ENCODE peak calls at places on chromosomes 5 and 9, in eight cellular contexts. O is foreskin fibroblast, I is sigmoid colon, D is body of pancreas, M is neural progenitor cell, H is H9, L is heart right ventricle, W is A549. F is an unnamed sample.

GRCh38 chr5:56833325-56833724 is 18.0 kb downstream of the MAP3K1 start:
- DNase-seq in M (no peak), H (no peak), I (no peak), W (no peak), D (no peak), L (no peak), O (no peak), F (no peak)

GRCh38 chr9:94490465-94490864 is 64.4 kb upstream of the PCAT7 start:
- DNase-seq in M (peak; percentile 41), W (no peak), I (no peak), L (no peak), D (no peak), H (no peak), O (peak; percentile 3), F (no peak)

GRCh38 chr5:4571248-4571950 is 568.7 kb upstream of the ADAMTS16 start:
- DNase-seq in L (no peak), W (no peak), D (no peak), M (no peak), I (no peak), H (peak; percentile 52), O (no peak), F (no peak)

GRCh38 chr9:129094387-129095169 is 13.7 kb downstream of the DOLPP1 start:
- DNase-seq in W (no peak), D (peak; percentile 83), M (no peak), L (no peak), H (no peak), O (no peak), I (no peak), F (no peak)

GRCh38 chr9:21381752-21382339 is 3.4 kb downstream of the IFNA2 start:
- DNase-seq in H (no peak), O (no peak), M (no peak), W (peak; percentile 46), L (no peak), I (no peak), D (no peak), F (no peak)

GRCh38 chr5:172569862-172570558 is 71.1 kb upstream of the NEURL1B start:
- DNase-seq in D (no peak), O (no peak), H (peak; percentile 53), W (no peak), I (no peak), L (no peak), M (peak; percentile 49), F (no peak)

GRCh38 chr9:27368317-27368985 is 71.5 kb upstream of the EQTN start:
- DNase-seq in M (peak; percentile 52), D (no peak), L (no peak), H (no peak), W (no peak), O (peak; percentile 42), I (no peak), F (peak; percentile 55)

GRCh38 chr5:116964438-116964837 is 389.8 kb upstream of the SEMA6A start:
- DNase-seq in D (no peak), L (no peak), O (no peak), H (no peak), W (no peak), I (no peak), M (no peak), F (no peak)

GRCh38 chr5:83518676-83519075 is 47.1 kb downstream of the VCAN start:
- DNase-seq in M (no peak), I (no peak), O (peak; percentile 25), W (no peak), L (no peak), H (no peak), D (no peak), F (no peak)

GRCh38 chr5:73136277-73136606 is 15.9 kb downstream of the TMEM171 start:
- DNase-seq in W (no peak), H (peak; percentile 65), D (no peak), O (no peak), I (no peak), M (no peak), L (no peak), F (no peak)

GRCh38 chr9:21677834-21678233 is 124.6 kb upstream of the MTAP start:
- DNase-seq in D (no peak), H (no peak), O (peak; percentile 88), L (no peak), M (no peak), W (peak; percentile 95), I (no peak), F (no peak)

GRCh38 chr5:77128411-77129061 is 41.5 kb upstream of the ZBED3 start:
- DNase-seq in D (no peak), H (no peak), M (no peak), W (no peak), I (no peak), L (no peak), O (no peak), F (no peak)

GRCh38 chr9:121750715-121751623 is 99.5 kb downstream of the DAB2IP start:
- DNase-seq in O (no peak), I (no peak), D (peak; percentile 64), H (no peak), M (peak; percentile 57), W (no peak), L (no peak), F (no peak)

GRCh38 chr9:120715331-120715924 is 1.2 kb upstream of the MEGF9 start:
- DNase-seq in O (peak; percentile 94), H (peak; percentile 74), D (no peak), M (peak; percentile 79), I (peak; percentile 83), L (peak; percentile 41), W (peak; percentile 56), F (peak; percentile 73)

GRCh38 chr9:111752455-111752854 is 42.3 kb downstream of the SHOC1 start:
- DNase-seq in D (no peak), M (no peak), W (no peak), O (peak; percentile 59), I (no peak), L (no peak), H (no peak), F (no peak)

GRCh38 chr5:97131139-97131710 is 11.2 kb downstream of the LIX1 start:
- DNase-seq in I (no peak), O (peak; percentile 39), W (no peak), H (no peak), D (no peak), L (no peak), M (no peak), F (no peak)

GRCh38 chr5:113166710-113167366 is 190.2 kb downstream of the DCP2 start:
- DNase-seq in H (no peak), W (peak; percentile 4), D (no peak), M (peak; percentile 8), L (no peak), O (peak; percentile 80), I (no peak), F (no peak)

GRCh38 chr5:85000671-85001070 is 616.0 kb upstream of the EDIL3 start:
- DNase-seq in L (no peak), M (no peak), W (no peak), O (peak; percentile 4), D (no peak), I (no peak), H (no peak), F (no peak)

GRCh38 chr5:66454186-66455078 is 141.8 kb upstream of the MAST4 start:
- DNase-seq in L (no peak), M (no peak), I (no peak), D (peak; percentile 27), W (no peak), H (no peak), O (peak; percentile 1), F (no peak)

GRCh38 chr9:98551511-98552286 is 157.0 kb downstream of the GABBR2 start:
- DNase-seq in M (no peak), H (no peak), W (no peak), D (no peak), L (no peak), I (peak; percentile 15), O (peak; percentile 14), F (no peak)

GRCh38 chr9:70004310-70004709 is 39.3 kb upstream of the MAMDC2 start:
- DNase-seq in M (no peak), D (no peak), O (peak; percentile 76), I (no peak), W (no peak), L (no peak), H (no peak), F (no peak)

GRCh38 chr5:40904994-40905306 is 4.3 kb upstream of the C7 start:
- DNase-seq in H (no peak), M (no peak), I (no peak), D (no peak), L (no peak), O (no peak), W (no peak), F (no peak)
- TF ChIP-seq CTCF in H (peak; percentile 7), M (no peak), I (no peak), D (no peak), L (no peak), O (no peak), W (peak; percentile 31), F (no peak)

GRCh38 chr9:131650254-131650653 is 89.6 kb downstream of the RAPGEF1 start:
- DNase-seq in L (no peak), I (peak; percentile 89), M (no peak), D (no peak), H (no peak), O (peak; percentile 94), W (peak; percentile 37), F (no peak)
- TF ChIP-seq CTCF in L (no peak), I (no peak), M (no peak), D (no peak), H (no peak), O (no peak), W (no peak), F (no peak)

GRCh38 chr9:124279531-124280175 is 21.9 kb downstream of the NEK6 start:
- DNase-seq in L (no peak), M (no peak), I (no peak), H (no peak), D (no peak), W (no peak), O (no peak), F (no peak)

GRCh38 chr9:124274738-124275137 is 17.0 kb downstream of the NEK6 start:
- DNase-seq in I (no peak), W (no peak), O (no peak), M (no peak), L (no peak), D (no peak), H (no peak), F (no peak)

GRCh38 chr9:124278054-124278540 is 20.3 kb downstream of the NEK6 start:
- DNase-seq in H (no peak), L (no peak), M (no peak), O (no peak), I (no peak), W (peak; percentile 78), D (no peak), F (no peak)

GRCh38 chr9:124280176-124280691 is 22.5 kb downstream of the NEK6 start:
- DNase-seq in H (no peak), O (peak; percentile 82), L (no peak), W (no peak), D (no peak), I (no peak), M (no peak), F (peak; percentile 54)

GRCh38 chr9:124277420-124277819 is 19.7 kb downstream of the NEK6 start:
- DNase-seq in H (no peak), O (no peak), W (no peak), L (no peak), D (no peak), I (no peak), M (no peak), F (no peak)
- TF ChIP-seq CTCF in H (no peak), O (no peak), W (no peak), L (no peak), D (no peak), I (no peak), M (no peak), F (no peak)

DNA sequence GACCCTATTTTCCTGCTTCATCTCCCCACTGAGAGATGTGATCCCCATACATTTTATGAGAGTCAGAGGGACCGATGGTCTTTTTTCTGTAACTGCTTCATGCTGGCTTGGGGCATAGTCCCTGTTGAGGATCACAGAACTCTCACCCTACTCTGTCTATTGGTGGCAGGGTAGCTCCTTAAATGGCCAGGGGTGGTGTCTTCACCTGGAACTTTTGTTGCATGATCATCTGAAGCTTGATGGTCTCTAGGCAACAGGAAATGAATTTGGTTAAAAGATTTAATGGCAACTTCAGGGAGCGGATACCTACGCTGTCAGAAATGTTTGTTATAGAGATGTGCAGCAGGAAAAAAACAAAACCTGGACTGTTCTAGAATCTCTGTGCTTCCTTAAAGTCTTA is 87.0 kb upstream of the GLIS3 start:
- DNase-seq in W (peak; percentile 12), D (no peak), I (no peak), L (no peak), O (no peak), H (no peak), M (peak; percentile 18), F (no peak)
- TF ChIP-seq CTCF in W (no peak), D (no peak), I (no peak), L (no peak), O (no peak), H (no peak), M (no peak), F (no peak)

F was measured in uterus.